ENCODE peak calls at places on chromosomes 13 and 19, in nine cellular contexts. R is endothelial cell of umbilical vein, M is suprapubic skin, X is tibial nerve, Z is right lobe of liver, I is A549, B is IMR-90, S is uterus, H is upper lobe of left lung. G is an unnamed sample. For H3K9me3, the result is how much of the 10 kb centered on the place peaks cover.

GRCh38 chr13:37134411-37135041 is 29.1 kb upstream of the CSNK1A1L start:
- DNase-seq in R (peak), B (peak), H (no peak), Z (no peak), X (no peak), I (no peak), S (peak), M (no peak), G (no peak)

GRCh38 chr13:96809366-96810096 is 184.7 kb downstream of the OXGR1 start:
- DNase-seq in I (no peak), R (no peak), B (no peak), X (no peak), S (no peak), Z (no peak), H (no peak), M (no peak), G (peak)

GRCh38 chr13:26591672-26592071 is 34.2 kb downstream of the WASF3 start:
- DNase-seq in S (no peak), B (no peak), M (no peak), I (no peak), R (no peak), Z (no peak), H (no peak), X (no peak), G (no peak)

GRCh38 chr13:111548805-111549204 is 228.4 kb downstream of the TEX29 start:
- DNase-seq in M (no peak), Z (no peak), X (no peak), I (no peak), B (no peak), S (no peak), H (no peak), R (no peak), G (no peak)

GRCh38 chr19:28403698-28404099 is 809.3 kb downstream of the UQCRFS1 start:
- DNase-seq in B (no peak), R (no peak), S (no peak), I (no peak), X (no peak), Z (no peak), H (no peak), M (no peak), G (no peak)

GRCh38 chr19:19146000-19146608 is 7.8 kb upstream of the TMEM161A start:
- DNase-seq in M (peak), H (peak), Z (peak), R (peak), I (peak), X (peak), B (peak), S (peak), G (peak)

GRCh38 chr19:16367269-16367683 is 42.6 kb downstream of the KLF2 start:
- DNase-seq in X (no peak), H (no peak), S (no peak), B (no peak), M (no peak), R (no peak), Z (no peak), I (no peak), G (no peak)

GRCh38 chr19:1284979-1285736 is 515 bp upstream of the EFNA2 start:
- DNase-seq in Z (peak), R (no peak), M (peak), S (no peak), X (no peak), H (peak), I (no peak), B (no peak), G (no peak)

GRCh38 chr19:46211201-46211881 is 18.2 kb upstream of the IGFL1 start:
- DNase-seq in B (no peak), R (peak), Z (no peak), S (no peak), X (no peak), I (peak), H (no peak), M (no peak), G (peak)

GRCh38 chr13:51451467-51452390 is 1.1 kb downstream of the INTS6 start:
- DNase-seq in I (peak), X (peak), B (peak), H (peak), S (peak), M (peak), R (peak), Z (peak), G (peak)

GRCh38 chr13:80558074-80558473 is 217.1 kb upstream of the SPRY2 start:
- DNase-seq in Z (no peak), H (no peak), M (no peak), X (no peak), S (no peak), I (peak), R (no peak), B (no peak), G (no peak)

GRCh38 chr13:91058066-91058465 is 289.4 kb upstream of the MIR17HG start:
- DNase-seq in I (peak), X (no peak), B (no peak), Z (no peak), R (no peak), S (no peak), M (no peak), H (no peak), G (no peak)

GRCh38 chr19:5089283-5089682 is 120.4 kb downstream of the KDM4B start:
- DNase-seq in S (no peak), X (no peak), B (no peak), Z (no peak), R (no peak), I (no peak), H (no peak), M (no peak), G (no peak)

GRCh38 chr19:43966079-43966694 is 15.2 kb downstream of the ZNF221 start:
- DNase-seq in X (no peak), M (no peak), S (no peak), B (no peak), Z (no peak), I (no peak), R (no peak), H (no peak), G (no peak)

GRCh38 chr13:60152114-60152513 is 11.6 kb downstream of the DIAPH3 start:
- DNase-seq in Z (no peak), M (no peak), B (peak), R (no peak), X (no peak), H (no peak), S (no peak), I (no peak), G (no peak)

GRCh38 chr19:50678323-50678722 is 29.1 kb downstream of the C19orf81 start:
- DNase-seq in M (no peak), R (no peak), I (no peak), S (no peak), X (no peak), B (no peak), Z (no peak), H (no peak), G (no peak)

GRCh38 chr19:44822670-44823372 is 13.9 kb downstream of the BCAM start:
- DNase-seq in X (no peak), Z (no peak), M (no peak), I (no peak), R (no peak), S (no peak), B (no peak), H (no peak), G (no peak)

DNA sequence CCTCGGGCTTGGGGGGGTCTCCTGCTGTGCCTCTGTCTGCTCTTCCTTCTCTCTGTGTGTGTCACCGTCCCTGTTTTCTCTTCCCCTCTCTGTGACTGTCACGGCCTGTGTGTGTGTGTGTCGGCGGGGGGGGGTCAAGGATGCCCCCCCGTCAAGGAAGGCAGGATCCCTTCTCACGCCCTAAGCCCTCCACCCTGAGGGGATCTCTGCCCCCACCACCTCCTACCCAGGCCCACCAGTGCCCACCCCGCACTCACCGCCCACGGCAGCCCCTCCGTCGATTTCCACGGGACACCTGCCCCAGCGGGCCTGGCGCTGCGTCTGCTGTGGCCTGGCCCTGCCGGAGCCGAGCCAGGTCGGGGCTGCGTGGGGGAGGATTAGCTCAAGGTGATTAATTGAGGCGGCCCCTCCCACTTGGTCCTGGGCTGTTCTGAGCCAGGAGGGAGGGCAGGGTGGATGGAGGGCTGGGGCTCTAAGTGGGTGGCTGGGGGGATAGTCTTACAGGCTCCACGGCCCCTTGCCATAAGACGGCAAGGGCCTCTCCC is at the start of gene RAX2:
- DNase-seq in S (peak), B (no peak), X (no peak), M (no peak), I (no peak), R (no peak), H (peak), Z (no peak), G (no peak)
- TF ChIP-seq POLR2A in S (no peak), B (no peak), X (no peak), M (no peak), I (no peak), R (no peak), H (no peak), Z (no peak), G (no peak)

GRCh38 chr19:56864443-56865125 is 24.1 kb upstream of the PEG3 start:
- DNase-seq in B (no peak), I (no peak), X (no peak), H (peak), R (no peak), M (no peak), Z (no peak), S (no peak), G (no peak)
- H3K9me3 ChIP-seq in B (under half), I (half or more), X (under half), H (under half), R (under half), M (under half), Z (under half), S (under half), G (under half)

GRCh38 chr13:25469179-25469545 is 97.4 kb downstream of the ATP8A2 start:
- DNase-seq in H (no peak), B (no peak), I (no peak), M (no peak), R (no peak), S (no peak), X (no peak), Z (no peak), G (no peak)

GRCh38 chr13:25466880-25467279 is 95.1 kb downstream of the ATP8A2 start:
- DNase-seq in I (no peak), R (no peak), Z (no peak), S (no peak), M (no peak), H (no peak), X (no peak), B (no peak), G (no peak)

GRCh38 chr13:25463496-25463895 is 91.7 kb downstream of the ATP8A2 start:
- DNase-seq in R (no peak), X (no peak), I (no peak), Z (no peak), H (no peak), B (peak), S (no peak), M (no peak), G (no peak)

GRCh38 chr13:25473864-25474263 is 102.1 kb downstream of the ATP8A2 start:
- DNase-seq in S (no peak), R (no peak), Z (no peak), B (no peak), X (no peak), M (no peak), H (no peak), I (no peak), G (no peak)

GRCh38 chr13:25468330-25469178 is 96.8 kb downstream of the ATP8A2 start:
- DNase-seq in X (no peak), S (no peak), B (no peak), H (peak), I (no peak), R (no peak), Z (no peak), M (no peak), G (no peak)
- TF ChIP-seq CTCF in X (no peak), S (no peak), B (no peak), H (no peak), I (no peak), R (no peak), Z (no peak), M (no peak), G (no peak)

DNA sequence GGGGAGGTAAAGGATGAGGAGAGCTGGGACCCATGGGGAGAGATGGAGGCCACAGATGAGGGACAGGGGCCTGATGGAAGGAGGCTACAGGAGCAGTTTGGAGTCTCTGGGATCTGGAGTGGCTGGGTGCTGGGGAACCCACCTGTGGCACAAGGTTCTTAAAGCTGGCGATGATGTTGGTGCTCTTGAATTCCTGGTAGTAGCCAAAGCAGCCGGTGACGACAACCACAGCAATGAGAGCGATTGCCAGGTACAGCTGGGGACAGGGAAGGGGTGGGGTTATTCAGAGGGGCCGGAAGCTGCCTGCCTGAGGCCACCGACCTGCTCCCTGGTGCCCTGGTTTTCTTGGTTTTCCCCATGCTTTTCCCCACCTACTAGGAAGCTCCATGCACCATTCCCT is 2.8 kb downstream of the ATP4A start:
- DNase-seq in B (no peak), S (no peak), X (no peak), I (no peak), R (no peak), Z (no peak), H (no peak), M (no peak), G (no peak)
- TF ChIP-seq POLR2A in B (no peak), S (no peak), X (no peak), I (no peak), R (no peak), Z (no peak), H (no peak), M (no peak), G (no peak)

DNA sequence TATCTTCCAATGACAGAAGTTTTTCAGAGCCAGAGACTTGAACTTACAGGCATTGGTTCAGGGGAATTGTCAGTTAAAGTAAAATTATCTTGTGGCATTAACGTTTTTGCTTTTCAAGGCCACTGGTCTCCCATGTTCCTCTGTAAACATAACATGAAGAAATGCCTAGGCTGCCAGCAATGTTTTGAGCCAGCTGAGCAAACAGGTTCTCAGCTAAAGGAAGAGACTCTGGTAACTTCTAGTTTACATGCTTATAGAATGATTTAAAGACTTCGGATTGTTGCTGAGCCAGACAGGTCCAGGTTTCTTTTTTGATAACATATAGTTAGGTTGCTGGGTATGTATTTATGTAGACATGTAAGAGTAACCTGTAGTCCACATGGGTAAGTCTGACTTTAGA is 35.7 kb downstream of the ZNF493 start:
- DNase-seq in R (no peak), B (no peak), M (no peak), H (no peak), S (no peak), Z (no peak), X (no peak), I (no peak), G (no peak)
- H3K9me3 ChIP-seq in R (under half), B (under half), M (under half), H (under half), S (under half), Z (under half), X (under half), I (under half), G (under half)

GRCh38 chr19:41940443-41941409 is 12.5 kb upstream of the ERFL start:
- DNase-seq in X (no peak), H (peak), M (no peak), S (no peak), B (no peak), Z (no peak), R (no peak), I (no peak), G (no peak)
- TF ChIP-seq CTCF in X (no peak), H (no peak), M (no peak), S (no peak), B (no peak), Z (no peak), R (no peak), I (no peak), G (no peak)

GRCh38 chr19:38929929-38930775 is at the start of gene SARS2:
- DNase-seq in B (peak), Z (peak), X (peak), H (peak), I (peak), R (peak), M (peak), S (peak), G (peak)
- TF ChIP-seq POLR2A in B (peak), Z (peak), X (peak), H (no peak), I (no peak), R (peak), M (no peak), S (no peak), G (no peak)

G was measured in thyroid gland.